ENCODE peak calls at places on chromosomes 6 and 20, in seven cellular contexts. D, N, K, O, V, C and A are unnamed samples.

GRCh38 chr6:56932891-56933473 is 21.9 kb upstream of the BEND6 start:
- DNase-seq in K (no peak), D (no peak), C (no peak), V (no peak), O (no peak), N (no peak), A (no peak)

GRCh38 chr6:44556046-44556445 is 168.5 kb downstream of the CDC5L start:
- DNase-seq in K (no peak), N (no peak), D (no peak), C (no peak), V (no peak), O (no peak), A (no peak)

GRCh38 chr6:142885182-142885867 is 59.7 kb downstream of the HIVEP2 start:
- DNase-seq in O (peak), D (no peak), K (peak), N (peak), V (no peak), C (no peak), A (peak)

GRCh38 chr6:166625356-166625755 is 1.7 kb downstream of the RPS6KA2 start:
- DNase-seq in C (no peak), N (peak), D (no peak), V (no peak), K (peak), O (no peak), A (no peak)

GRCh38 chr6:70385931-70386330 is 27.4 kb upstream of the FAM135A start:
- DNase-seq in O (no peak), C (no peak), K (no peak), V (no peak), D (no peak), N (peak), A (peak)

GRCh38 chr20:56468317-56469076 is at the start of gene RTF2:
- DNase-seq in C (peak), V (peak), N (peak), K (peak), D (peak), O (peak), A (peak)

GRCh38 chr6:127458817-127459216 is 372 bp downstream of the KIAA0408 start:
- DNase-seq in N (peak), D (no peak), K (no peak), C (no peak), O (no peak), V (no peak), A (no peak)

GRCh38 chr6:113530769-113531168 is 326.4 kb upstream of the MARCKS start:
- DNase-seq in D (no peak), C (no peak), O (peak), K (peak), N (peak), V (no peak), A (peak)

GRCh38 chr6:107667790-107668189 is 156.3 kb downstream of the SCML4 start:
- DNase-seq in N (no peak), V (no peak), D (no peak), K (no peak), C (no peak), O (no peak), A (no peak)

GRCh38 chr20:36792422-36792821 is 18.9 kb upstream of the DSN1 start:
- DNase-seq in C (no peak), V (no peak), K (peak), N (peak), D (peak), O (peak), A (peak)

GRCh38 chr6:5998741-5999687 is 7.7 kb downstream of the NRN1 start:
- DNase-seq in K (no peak), C (no peak), N (no peak), V (no peak), D (peak), O (no peak), A (no peak)